ENCODE peak calls at places on chromosomes 11 and 22, in four cellular contexts. One of them, this sample, is unnamed.

GRCh38 chr22:24772493-24773220 is 1.9 kb downstream of the PIWIL3 start:
- DNase-seq in CD4-positive, alpha-beta memory T cell: no peak
- DNase-seq in putamen: no peak
- DNase-seq in mammary epithelial cell: peak
- DNase-seq in this sample: no peak

GRCh38 chr11:1943977-1944376 is 3.2 kb upstream of the MRPL23 start:
- DNase-seq in CD4-positive, alpha-beta memory T cell: no peak
- DNase-seq in putamen: no peak
- DNase-seq in mammary epithelial cell: peak
- DNase-seq in this sample: no peak

GRCh38 chr11:19323502-19323901 is 82.8 kb upstream of the E2F8 start:
- DNase-seq in CD4-positive, alpha-beta memory T cell: no peak
- DNase-seq in mammary epithelial cell: no peak
- DNase-seq in putamen: no peak
- DNase-seq in this sample: no peak

GRCh38 chr11:47797633-47798032 is 30.5 kb upstream of the FNBP4 start:
- DNase-seq in CD4-positive, alpha-beta memory T cell: no peak
- DNase-seq in mammary epithelial cell: peak
- DNase-seq in putamen: no peak
- DNase-seq in this sample: no peak

GRCh38 chr22:50363411-50364194 is 20.5 kb downstream of the PPP6R2 start:
- DNase-seq in putamen: no peak
- DNase-seq in CD4-positive, alpha-beta memory T cell: no peak
- DNase-seq in mammary epithelial cell: no peak
- DNase-seq in this sample: no peak

GRCh38 chr22:44276706-44277403 is 35.9 kb downstream of the SHISAL1 start:
- DNase-seq in CD4-positive, alpha-beta memory T cell: no peak
- DNase-seq in mammary epithelial cell: no peak
- DNase-seq in putamen: no peak
- DNase-seq in this sample: no peak

GRCh38 chr11:66934971-66935779 is 23.0 kb downstream of the PC start:
- DNase-seq in putamen: no peak
- DNase-seq in CD4-positive, alpha-beta memory T cell: no peak
- DNase-seq in mammary epithelial cell: no peak
- DNase-seq in this sample: no peak

GRCh38 chr11:77559686-77560425 is 29.9 kb upstream of the AQP11 start:
- DNase-seq in mammary epithelial cell: peak
- DNase-seq in CD4-positive, alpha-beta memory T cell: no peak
- DNase-seq in putamen: no peak
- DNase-seq in this sample: no peak

GRCh38 chr11:129375731-129376657 is at the start of gene BARX2:
- DNase-seq in mammary epithelial cell: peak
- DNase-seq in CD4-positive, alpha-beta memory T cell: no peak
- DNase-seq in putamen: peak
- DNase-seq in this sample: no peak

GRCh38 chr11:88420165-88420781 is 82.7 kb upstream of the CTSC start:
- DNase-seq in mammary epithelial cell: peak
- DNase-seq in putamen: no peak
- DNase-seq in CD4-positive, alpha-beta memory T cell: no peak
- DNase-seq in this sample: peak

GRCh38 chr22:25546751-25547150 is 17.7 kb upstream of the GRK3 start:
- DNase-seq in putamen: no peak
- DNase-seq in CD4-positive, alpha-beta memory T cell: no peak
- DNase-seq in mammary epithelial cell: no peak
- DNase-seq in this sample: no peak

GRCh38 chr22:48740731-48741405 is 1086.8 kb downstream of the BRD1 start:
- DNase-seq in CD4-positive, alpha-beta memory T cell: no peak
- DNase-seq in mammary epithelial cell: no peak
- DNase-seq in putamen: no peak
- DNase-seq in this sample: no peak

GRCh38 chr22:27650572-27650971 is 151.0 kb downstream of the MN1 start:
- DNase-seq in mammary epithelial cell: no peak
- DNase-seq in putamen: no peak
- DNase-seq in CD4-positive, alpha-beta memory T cell: no peak
- DNase-seq in this sample: peak

GRCh38 chr22:50723991-50724390 is 14.0 kb upstream of the ACR start:
- DNase-seq in CD4-positive, alpha-beta memory T cell: no peak
- DNase-seq in mammary epithelial cell: no peak
- DNase-seq in putamen: no peak
- DNase-seq in this sample: no peak

GRCh38 chr22:41968601-41969000 is 642 bp upstream of the SEPTIN3 start:
- DNase-seq in mammary epithelial cell: no peak
- DNase-seq in putamen: no peak
- DNase-seq in CD4-positive, alpha-beta memory T cell: no peak
- DNase-seq in this sample: no peak

GRCh38 chr22:37244114-37244921 is at the start of gene RAC2:
- DNase-seq in CD4-positive, alpha-beta memory T cell: peak
- DNase-seq in putamen: no peak
- DNase-seq in mammary epithelial cell: peak
- DNase-seq in this sample: peak